ENCODE peak calls at places on chromosomes 6 and 20, in ten cellular contexts. One of them, this sample, is unnamed. For H3K36me3, the result is how much of the 10 kb centered on the place peaks cover.

GRCh38 chr6:152952866-152953509 is 29.9 kb downstream of the FBXO5 start:
- DNase-seq in endodermal cell: no peak
- DNase-seq in adrenal gland: no peak
- DNase-seq in A673: peak
- DNase-seq in pancreas: no peak
- DNase-seq in right atrium auricular region: no peak
- DNase-seq in right lobe of liver: no peak
- DNase-seq in thyroid gland: no peak
- DNase-seq in GM23338: peak
- DNase-seq in IMR-90: peak
- DNase-seq in this sample: no peak

GRCh38 chr6:38443750-38444149 is 196.0 kb downstream of the BTBD9 start:
- DNase-seq in pancreas: no peak
- DNase-seq in IMR-90: no peak
- DNase-seq in GM23338: no peak
- DNase-seq in A673: no peak
- DNase-seq in adrenal gland: no peak
- DNase-seq in thyroid gland: no peak
- DNase-seq in right lobe of liver: no peak
- DNase-seq in right atrium auricular region: no peak
- DNase-seq in endodermal cell: no peak
- DNase-seq in this sample: no peak

GRCh38 chr20:44646641-44647274 is 4.7 kb downstream of the ADA start:
- DNase-seq in thyroid gland: no peak
- DNase-seq in pancreas: no peak
- DNase-seq in endodermal cell: no peak
- DNase-seq in A673: no peak
- DNase-seq in adrenal gland: no peak
- DNase-seq in right lobe of liver: no peak
- DNase-seq in IMR-90: peak
- DNase-seq in GM23338: no peak
- DNase-seq in right atrium auricular region: no peak
- DNase-seq in this sample: no peak

GRCh38 chr20:45959956-45960630 is 11.9 kb downstream of the ZNF335 start:
- DNase-seq in right atrium auricular region: no peak
- DNase-seq in adrenal gland: peak
- DNase-seq in pancreas: no peak
- DNase-seq in IMR-90: no peak
- DNase-seq in endodermal cell: peak
- DNase-seq in thyroid gland: no peak
- DNase-seq in right lobe of liver: peak
- DNase-seq in A673: no peak
- DNase-seq in GM23338: no peak
- DNase-seq in this sample: peak

GRCh38 chr20:21102252-21102609 is 3.9 kb downstream of the LINC00237 start:
- DNase-seq in pancreas: no peak
- DNase-seq in endodermal cell: peak
- DNase-seq in GM23338: peak
- DNase-seq in IMR-90: no peak
- DNase-seq in adrenal gland: no peak
- DNase-seq in right lobe of liver: no peak
- DNase-seq in right atrium auricular region: no peak
- DNase-seq in thyroid gland: no peak
- DNase-seq in A673: peak
- DNase-seq in this sample: no peak

GRCh38 chr20:44580581-44581268 is 1.7 kb upstream of the PKIG start:
- DNase-seq in thyroid gland: no peak
- DNase-seq in pancreas: no peak
- DNase-seq in GM23338: no peak
- DNase-seq in endodermal cell: no peak
- DNase-seq in A673: no peak
- DNase-seq in adrenal gland: peak
- DNase-seq in right lobe of liver: no peak
- DNase-seq in IMR-90: no peak
- DNase-seq in right atrium auricular region: no peak
- DNase-seq in this sample: no peak

GRCh38 chr6:30769088-30769852 is 24.9 kb upstream of the IER3 start:
- DNase-seq in thyroid gland: no peak
- DNase-seq in right lobe of liver: no peak
- DNase-seq in GM23338: peak
- DNase-seq in endodermal cell: peak
- DNase-seq in pancreas: no peak
- DNase-seq in IMR-90: peak
- DNase-seq in adrenal gland: peak
- DNase-seq in A673: peak
- DNase-seq in right atrium auricular region: peak
- DNase-seq in this sample: peak

GRCh38 chr6:106527979-106528378 is 101.3 kb downstream of the RTN4IP1 start:
- DNase-seq in endodermal cell: no peak
- DNase-seq in IMR-90: peak
- DNase-seq in thyroid gland: no peak
- DNase-seq in adrenal gland: no peak
- DNase-seq in right lobe of liver: no peak
- DNase-seq in A673: no peak
- DNase-seq in GM23338: no peak
- DNase-seq in right atrium auricular region: no peak
- DNase-seq in pancreas: no peak
- DNase-seq in this sample: no peak

GRCh38 chr6:55943329-55943728 is 67.9 kb upstream of the BMP5 start:
- DNase-seq in IMR-90: peak
- DNase-seq in thyroid gland: no peak
- DNase-seq in GM23338: no peak
- DNase-seq in right lobe of liver: no peak
- DNase-seq in right atrium auricular region: no peak
- DNase-seq in pancreas: no peak
- DNase-seq in adrenal gland: no peak
- DNase-seq in endodermal cell: no peak
- DNase-seq in A673: no peak
- DNase-seq in this sample: no peak

GRCh38 chr6:41527721-41528408 is 18.3 kb upstream of the FOXP4 start:
- DNase-seq in right atrium auricular region: no peak
- DNase-seq in GM23338: peak
- DNase-seq in IMR-90: peak
- DNase-seq in adrenal gland: no peak
- DNase-seq in thyroid gland: peak
- DNase-seq in right lobe of liver: no peak
- DNase-seq in A673: peak
- DNase-seq in pancreas: no peak
- DNase-seq in endodermal cell: peak
- DNase-seq in this sample: no peak

GRCh38 chr20:58208944-58209343 is 19.5 kb downstream of the ANKRD60 start:
- DNase-seq in GM23338: peak
- DNase-seq in adrenal gland: no peak
- DNase-seq in IMR-90: no peak
- DNase-seq in endodermal cell: peak
- DNase-seq in right atrium auricular region: no peak
- DNase-seq in pancreas: no peak
- DNase-seq in A673: no peak
- DNase-seq in thyroid gland: no peak
- DNase-seq in right lobe of liver: no peak
- DNase-seq in this sample: no peak

GRCh38 chr6:148720897-148721296 is 25.9 kb upstream of the UST start:
- DNase-seq in endodermal cell: no peak
- DNase-seq in GM23338: no peak
- DNase-seq in A673: no peak
- DNase-seq in right atrium auricular region: no peak
- DNase-seq in adrenal gland: no peak
- DNase-seq in IMR-90: no peak
- DNase-seq in thyroid gland: no peak
- DNase-seq in pancreas: no peak
- DNase-seq in right lobe of liver: no peak
- DNase-seq in this sample: no peak

GRCh38 chr20:49276895-49277785 is 717 bp downstream of the ZNFX1 start:
- DNase-seq in GM23338: peak
- DNase-seq in right atrium auricular region: peak
- DNase-seq in A673: peak
- DNase-seq in pancreas: peak
- DNase-seq in thyroid gland: no peak
- DNase-seq in endodermal cell: peak
- DNase-seq in adrenal gland: peak
- DNase-seq in IMR-90: no peak
- DNase-seq in right lobe of liver: peak
- DNase-seq in this sample: no peak

GRCh38 chr6:26743157-26743821 is 83.7 kb upstream of the ZNF322 start:
- DNase-seq in endodermal cell: peak
- DNase-seq in right lobe of liver: no peak
- DNase-seq in adrenal gland: no peak
- DNase-seq in A673: peak
- DNase-seq in GM23338: peak
- DNase-seq in right atrium auricular region: no peak
- DNase-seq in thyroid gland: no peak
- DNase-seq in pancreas: no peak
- DNase-seq in IMR-90: peak
- DNase-seq in this sample: no peak

GRCh38 chr20:15578059-15578458 is 995.2 kb downstream of the KIF16B start:
- DNase-seq in thyroid gland: no peak
- DNase-seq in pancreas: no peak
- DNase-seq in IMR-90: no peak
- DNase-seq in right lobe of liver: no peak
- DNase-seq in GM23338: no peak
- DNase-seq in endodermal cell: no peak
- DNase-seq in adrenal gland: no peak
- DNase-seq in right atrium auricular region: no peak
- DNase-seq in A673: no peak
- DNase-seq in this sample: no peak

GRCh38 chr6:128209771-128210170 is 308.9 kb upstream of the THEMIS start:
- DNase-seq in A673: no peak
- DNase-seq in thyroid gland: no peak
- DNase-seq in endodermal cell: no peak
- DNase-seq in pancreas: no peak
- DNase-seq in right atrium auricular region: no peak
- DNase-seq in right lobe of liver: no peak
- DNase-seq in IMR-90: peak
- DNase-seq in adrenal gland: no peak
- DNase-seq in GM23338: no peak
- DNase-seq in this sample: peak

GRCh38 chr6:10151144-10151915 is 263.5 kb downstream of the TFAP2A start:
- DNase-seq in thyroid gland: no peak
- DNase-seq in right lobe of liver: no peak
- DNase-seq in endodermal cell: no peak
- DNase-seq in adrenal gland: no peak
- DNase-seq in A673: no peak
- DNase-seq in pancreas: no peak
- DNase-seq in right atrium auricular region: no peak
- DNase-seq in IMR-90: peak
- DNase-seq in GM23338: no peak
- DNase-seq in this sample: no peak

DNA sequence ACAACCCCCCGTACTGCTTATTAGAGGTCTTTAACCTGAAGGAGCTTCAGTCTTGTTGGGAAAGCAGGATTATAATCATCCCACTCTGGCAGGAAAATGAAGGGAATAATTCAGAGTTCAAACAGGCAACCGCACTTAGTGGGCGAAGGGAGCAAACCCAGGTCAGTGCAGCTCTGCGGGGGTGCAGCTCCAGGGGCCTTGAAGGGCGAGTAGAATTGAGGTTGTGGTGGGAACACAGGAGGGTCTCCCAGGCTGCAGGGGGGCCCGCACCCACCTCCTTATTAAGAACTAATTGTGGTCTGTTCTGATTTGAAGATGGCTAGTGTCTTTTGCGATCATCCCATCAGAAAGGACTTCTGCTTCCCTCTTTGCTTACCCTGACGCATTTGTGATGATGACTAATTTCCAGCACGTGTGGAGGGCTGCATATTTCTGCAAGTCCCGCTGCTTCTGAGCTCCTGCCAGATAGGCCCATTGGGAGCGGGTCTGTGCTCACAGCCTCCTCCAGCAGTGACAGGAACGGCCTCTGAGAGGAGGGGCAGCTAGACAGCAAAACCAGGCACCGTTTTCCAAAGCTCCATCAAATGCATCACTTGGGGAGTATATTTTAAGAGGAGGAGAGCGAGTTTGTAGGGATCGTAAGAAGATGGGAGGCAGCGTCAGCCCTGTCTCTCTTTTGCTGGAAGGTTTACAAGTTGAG is 268.9 kb downstream of the CDH4 start:
- DNase-seq in right lobe of liver: no peak
- DNase-seq in pancreas: no peak
- DNase-seq in right atrium auricular region: no peak
- DNase-seq in GM23338: no peak
- DNase-seq in A673: peak
- DNase-seq in IMR-90: peak
- DNase-seq in endodermal cell: no peak
- DNase-seq in adrenal gland: no peak
- DNase-seq in thyroid gland: no peak
- DNase-seq in this sample: peak
- H3K4me3 ChIP-seq in right lobe of liver: no peak
- H3K4me3 ChIP-seq in pancreas: no peak
- H3K4me3 ChIP-seq in right atrium auricular region: no peak
- H3K4me3 ChIP-seq in GM23338: no peak
- H3K4me3 ChIP-seq in A673: no peak
- H3K4me3 ChIP-seq in IMR-90: no peak
- H3K4me3 ChIP-seq in endodermal cell: no peak
- H3K4me3 ChIP-seq in adrenal gland: no peak
- H3K4me3 ChIP-seq in thyroid gland: no peak
- H3K4me3 ChIP-seq in this sample: no peak

GRCh38 chr6:46159229-46159628 is 11.6 kb downstream of the ENPP5 start:
- DNase-seq in GM23338: no peak
- DNase-seq in right atrium auricular region: no peak
- DNase-seq in endodermal cell: no peak
- DNase-seq in adrenal gland: no peak
- DNase-seq in A673: no peak
- DNase-seq in pancreas: no peak
- DNase-seq in thyroid gland: no peak
- DNase-seq in right lobe of liver: no peak
- DNase-seq in IMR-90: no peak
- DNase-seq in this sample: no peak
- H3K36me3 ChIP-seq in GM23338: under half
- H3K36me3 ChIP-seq in right atrium auricular region: under half
- H3K36me3 ChIP-seq in endodermal cell: under half
- H3K36me3 ChIP-seq in adrenal gland: under half
- H3K36me3 ChIP-seq in A673: under half
- H3K36me3 ChIP-seq in pancreas: under half
- H3K36me3 ChIP-seq in thyroid gland: under half
- H3K36me3 ChIP-seq in right lobe of liver: under half
- H3K36me3 ChIP-seq in IMR-90: under half
- H3K36me3 ChIP-seq in this sample: under half

GRCh38 chr20:38805958-38806854 is 709 bp downstream of the PPP1R16B start:
- DNase-seq in GM23338: peak
- DNase-seq in right atrium auricular region: no peak
- DNase-seq in pancreas: no peak
- DNase-seq in A673: no peak
- DNase-seq in right lobe of liver: no peak
- DNase-seq in thyroid gland: no peak
- DNase-seq in adrenal gland: peak
- DNase-seq in IMR-90: no peak
- DNase-seq in endodermal cell: peak
- DNase-seq in this sample: peak
- TF ChIP-seq CTCF in GM23338: no peak
- TF ChIP-seq CTCF in right atrium auricular region: no peak
- TF ChIP-seq CTCF in pancreas: no peak
- TF ChIP-seq CTCF in A673: no peak
- TF ChIP-seq CTCF in right lobe of liver: no peak
- TF ChIP-seq CTCF in thyroid gland: no peak
- TF ChIP-seq CTCF in adrenal gland: no peak
- TF ChIP-seq CTCF in IMR-90: no peak
- TF ChIP-seq CTCF in endodermal cell: peak
- TF ChIP-seq CTCF in this sample: peak

GRCh38 chr20:63706027-63706695 is 1.6 kb downstream of the ARFRP1 start:
- DNase-seq in thyroid gland: no peak
- DNase-seq in endodermal cell: no peak
- DNase-seq in GM23338: no peak
- DNase-seq in IMR-90: no peak
- DNase-seq in right lobe of liver: peak
- DNase-seq in pancreas: no peak
- DNase-seq in adrenal gland: no peak
- DNase-seq in A673: no peak
- DNase-seq in right atrium auricular region: no peak
- DNase-seq in this sample: peak
- H3K4me3 ChIP-seq in thyroid gland: no peak
- H3K4me3 ChIP-seq in endodermal cell: peak
- H3K4me3 ChIP-seq in GM23338: peak
- H3K4me3 ChIP-seq in IMR-90: peak
- H3K4me3 ChIP-seq in right lobe of liver: peak
- H3K4me3 ChIP-seq in pancreas: peak
- H3K4me3 ChIP-seq in adrenal gland: no peak
- H3K4me3 ChIP-seq in A673: peak
- H3K4me3 ChIP-seq in right atrium auricular region: no peak
- H3K4me3 ChIP-seq in this sample: peak